ENCODE peak calls at places on chromosomes 5 and 9, in ten cellular contexts. One of them, this sample, is unnamed.

GRCh38 chr5:95861858-95862561 is 39.5 kb upstream of the GLRX start:
- DNase-seq in cardiac muscle cell: peak
- DNase-seq in fibroblast of pulmonary artery: peak
- DNase-seq in kidney: no peak
- DNase-seq in RWPE1: peak
- DNase-seq in dorsolateral prefrontal cortex: no peak
- DNase-seq in GM13976: no peak
- DNase-seq in brain microvascular endothelial cell: peak
- DNase-seq in nephron progenitor cell: no peak
- DNase-seq in heart right ventricle: no peak
- DNase-seq in this sample: peak

GRCh38 chr5:56648460-56649034 is 166.8 kb upstream of the MAP3K1 start:
- DNase-seq in fibroblast of pulmonary artery: no peak
- DNase-seq in heart right ventricle: no peak
- DNase-seq in GM13976: no peak
- DNase-seq in brain microvascular endothelial cell: no peak
- DNase-seq in cardiac muscle cell: no peak
- DNase-seq in nephron progenitor cell: no peak
- DNase-seq in dorsolateral prefrontal cortex: no peak
- DNase-seq in RWPE1: no peak
- DNase-seq in kidney: no peak
- DNase-seq in this sample: no peak

GRCh38 chr5:135874461-135874860 is 21.2 kb downstream of the IL9 start:
- DNase-seq in brain microvascular endothelial cell: no peak
- DNase-seq in GM13976: no peak
- DNase-seq in fibroblast of pulmonary artery: no peak
- DNase-seq in dorsolateral prefrontal cortex: no peak
- DNase-seq in cardiac muscle cell: no peak
- DNase-seq in nephron progenitor cell: no peak
- DNase-seq in kidney: no peak
- DNase-seq in heart right ventricle: no peak
- DNase-seq in RWPE1: no peak
- DNase-seq in this sample: no peak

GRCh38 chr5:131366428-131366827 is 102.6 kb downstream of the CDC42SE2 start:
- DNase-seq in kidney: no peak
- DNase-seq in nephron progenitor cell: no peak
- DNase-seq in RWPE1: no peak
- DNase-seq in brain microvascular endothelial cell: no peak
- DNase-seq in fibroblast of pulmonary artery: no peak
- DNase-seq in GM13976: no peak
- DNase-seq in heart right ventricle: no peak
- DNase-seq in cardiac muscle cell: no peak
- DNase-seq in dorsolateral prefrontal cortex: no peak
- DNase-seq in this sample: no peak

GRCh38 chr9:18662320-18662719 is 188.4 kb downstream of the ADAMTSL1 start:
- DNase-seq in heart right ventricle: no peak
- DNase-seq in nephron progenitor cell: no peak
- DNase-seq in dorsolateral prefrontal cortex: no peak
- DNase-seq in RWPE1: no peak
- DNase-seq in fibroblast of pulmonary artery: no peak
- DNase-seq in GM13976: no peak
- DNase-seq in brain microvascular endothelial cell: no peak
- DNase-seq in kidney: no peak
- DNase-seq in cardiac muscle cell: no peak
- DNase-seq in this sample: no peak

GRCh38 chr9:134556531-134557068 is 85.0 kb upstream of the COL5A1 start:
- DNase-seq in cardiac muscle cell: peak
- DNase-seq in kidney: peak
- DNase-seq in fibroblast of pulmonary artery: peak
- DNase-seq in nephron progenitor cell: no peak
- DNase-seq in RWPE1: no peak
- DNase-seq in dorsolateral prefrontal cortex: peak
- DNase-seq in GM13976: no peak
- DNase-seq in brain microvascular endothelial cell: no peak
- DNase-seq in heart right ventricle: no peak
- DNase-seq in this sample: no peak

GRCh38 chr5:96292582-96293247 is 140.3 kb downstream of the PCSK1 start:
- DNase-seq in heart right ventricle: no peak
- DNase-seq in cardiac muscle cell: peak
- DNase-seq in fibroblast of pulmonary artery: peak
- DNase-seq in GM13976: no peak
- DNase-seq in RWPE1: no peak
- DNase-seq in brain microvascular endothelial cell: no peak
- DNase-seq in nephron progenitor cell: no peak
- DNase-seq in kidney: no peak
- DNase-seq in dorsolateral prefrontal cortex: no peak
- DNase-seq in this sample: no peak

GRCh38 chr9:31089822-31090221 is 1294.6 kb upstream of the ACO1 start:
- DNase-seq in brain microvascular endothelial cell: peak
- DNase-seq in RWPE1: peak
- DNase-seq in nephron progenitor cell: no peak
- DNase-seq in kidney: no peak
- DNase-seq in GM13976: no peak
- DNase-seq in dorsolateral prefrontal cortex: no peak
- DNase-seq in heart right ventricle: no peak
- DNase-seq in fibroblast of pulmonary artery: peak
- DNase-seq in cardiac muscle cell: peak
- DNase-seq in this sample: no peak

GRCh38 chr5:162323471-162323870 is 255.9 kb downstream of the GABRG2 start:
- DNase-seq in GM13976: no peak
- DNase-seq in dorsolateral prefrontal cortex: no peak
- DNase-seq in fibroblast of pulmonary artery: no peak
- DNase-seq in heart right ventricle: no peak
- DNase-seq in RWPE1: no peak
- DNase-seq in cardiac muscle cell: no peak
- DNase-seq in brain microvascular endothelial cell: no peak
- DNase-seq in kidney: no peak
- DNase-seq in nephron progenitor cell: no peak
- DNase-seq in this sample: no peak

GRCh38 chr5:150653762-150654158 is 7.3 kb upstream of the MYOZ3 start:
- DNase-seq in heart right ventricle: no peak
- DNase-seq in brain microvascular endothelial cell: no peak
- DNase-seq in kidney: no peak
- DNase-seq in RWPE1: no peak
- DNase-seq in nephron progenitor cell: no peak
- DNase-seq in fibroblast of pulmonary artery: no peak
- DNase-seq in GM13976: no peak
- DNase-seq in cardiac muscle cell: no peak
- DNase-seq in dorsolateral prefrontal cortex: no peak
- DNase-seq in this sample: no peak

GRCh38 chr5:150651382-150651781 is 9.7 kb upstream of the MYOZ3 start:
- DNase-seq in fibroblast of pulmonary artery: no peak
- DNase-seq in brain microvascular endothelial cell: no peak
- DNase-seq in cardiac muscle cell: no peak
- DNase-seq in heart right ventricle: no peak
- DNase-seq in RWPE1: no peak
- DNase-seq in dorsolateral prefrontal cortex: no peak
- DNase-seq in kidney: no peak
- DNase-seq in nephron progenitor cell: no peak
- DNase-seq in GM13976: no peak
- DNase-seq in this sample: no peak

GRCh38 chr5:150651924-150652688 is 8.9 kb upstream of the MYOZ3 start:
- DNase-seq in brain microvascular endothelial cell: no peak
- DNase-seq in GM13976: no peak
- DNase-seq in fibroblast of pulmonary artery: no peak
- DNase-seq in kidney: peak
- DNase-seq in dorsolateral prefrontal cortex: no peak
- DNase-seq in heart right ventricle: no peak
- DNase-seq in RWPE1: no peak
- DNase-seq in nephron progenitor cell: no peak
- DNase-seq in cardiac muscle cell: no peak
- DNase-seq in this sample: no peak

GRCh38 chr5:150654181-150654580 is 6.9 kb upstream of the MYOZ3 start:
- DNase-seq in heart right ventricle: no peak
- DNase-seq in kidney: no peak
- DNase-seq in GM13976: no peak
- DNase-seq in nephron progenitor cell: no peak
- DNase-seq in RWPE1: no peak
- DNase-seq in dorsolateral prefrontal cortex: no peak
- DNase-seq in fibroblast of pulmonary artery: no peak
- DNase-seq in cardiac muscle cell: no peak
- DNase-seq in brain microvascular endothelial cell: no peak
- DNase-seq in this sample: no peak

GRCh38 chr5:150653145-150653761 is 7.8 kb upstream of the MYOZ3 start:
- DNase-seq in brain microvascular endothelial cell: no peak
- DNase-seq in dorsolateral prefrontal cortex: peak
- DNase-seq in heart right ventricle: no peak
- DNase-seq in GM13976: no peak
- DNase-seq in kidney: peak
- DNase-seq in cardiac muscle cell: peak
- DNase-seq in RWPE1: no peak
- DNase-seq in nephron progenitor cell: no peak
- DNase-seq in fibroblast of pulmonary artery: no peak
- DNase-seq in this sample: no peak
- TF ChIP-seq CTCF in brain microvascular endothelial cell: peak
- TF ChIP-seq CTCF in dorsolateral prefrontal cortex: no peak
- TF ChIP-seq CTCF in heart right ventricle: peak
- TF ChIP-seq CTCF in GM13976: no peak
- TF ChIP-seq CTCF in kidney: peak
- TF ChIP-seq CTCF in cardiac muscle cell: peak
- TF ChIP-seq CTCF in RWPE1: no peak
- TF ChIP-seq CTCF in nephron progenitor cell: no peak
- TF ChIP-seq CTCF in fibroblast of pulmonary artery: peak
- TF ChIP-seq CTCF in this sample: no peak

GRCh38 chr5:167030500-167031120 is 1260.8 kb upstream of the WWC1 start:
- DNase-seq in GM13976: peak
- DNase-seq in fibroblast of pulmonary artery: no peak
- DNase-seq in kidney: no peak
- DNase-seq in brain microvascular endothelial cell: no peak
- DNase-seq in heart right ventricle: no peak
- DNase-seq in RWPE1: no peak
- DNase-seq in cardiac muscle cell: peak
- DNase-seq in dorsolateral prefrontal cortex: no peak
- DNase-seq in nephron progenitor cell: peak
- DNase-seq in this sample: no peak
- TF ChIP-seq CTCF in GM13976: no peak
- TF ChIP-seq CTCF in fibroblast of pulmonary artery: peak
- TF ChIP-seq CTCF in kidney: peak
- TF ChIP-seq CTCF in brain microvascular endothelial cell: peak
- TF ChIP-seq CTCF in heart right ventricle: no peak
- TF ChIP-seq CTCF in RWPE1: no peak
- TF ChIP-seq CTCF in cardiac muscle cell: peak
- TF ChIP-seq CTCF in dorsolateral prefrontal cortex: peak
- TF ChIP-seq CTCF in nephron progenitor cell: peak
- TF ChIP-seq CTCF in this sample: no peak

DNA sequence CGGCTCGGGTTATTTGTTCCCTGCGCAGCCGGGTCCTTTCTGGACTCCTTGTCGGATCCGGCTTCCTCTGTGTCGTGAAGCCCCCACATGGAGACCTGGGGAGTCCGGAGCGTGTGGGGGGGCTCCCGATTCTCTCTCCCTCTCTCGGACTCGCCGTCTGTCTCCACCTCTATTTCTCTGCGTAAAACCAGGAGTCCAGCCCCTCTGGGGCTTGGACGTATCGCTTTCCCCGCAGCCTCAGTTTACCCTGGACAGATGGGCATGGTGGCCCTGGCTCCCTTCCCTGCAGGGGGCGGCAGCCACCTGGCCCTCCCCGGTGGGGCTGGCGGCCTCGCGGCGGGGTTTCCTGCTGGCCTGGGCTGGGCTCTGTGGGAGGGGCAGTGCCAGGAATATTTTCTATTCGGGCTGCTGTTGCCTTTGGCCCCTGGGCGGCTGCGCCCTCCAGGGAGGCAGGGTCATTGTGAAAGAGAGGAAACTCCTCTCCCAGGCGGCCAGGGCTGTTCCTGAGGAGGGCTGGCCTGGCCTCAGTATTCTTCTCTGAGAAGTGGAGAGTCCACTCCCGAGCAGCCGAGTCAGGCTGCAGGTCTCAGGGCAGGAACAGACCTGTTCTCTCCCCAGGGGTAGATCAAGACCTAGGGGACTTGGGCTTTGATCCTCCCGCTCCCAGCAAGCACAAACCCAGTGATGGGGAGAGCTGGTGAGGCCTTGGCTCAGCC is 665 bp downstream of the ASS1 start:
- DNase-seq in heart right ventricle: peak
- DNase-seq in fibroblast of pulmonary artery: peak
- DNase-seq in brain microvascular endothelial cell: no peak
- DNase-seq in cardiac muscle cell: peak
- DNase-seq in dorsolateral prefrontal cortex: no peak
- DNase-seq in RWPE1: peak
- DNase-seq in nephron progenitor cell: no peak
- DNase-seq in kidney: peak
- DNase-seq in GM13976: no peak
- DNase-seq in this sample: no peak
- TF ChIP-seq CTCF in heart right ventricle: peak
- TF ChIP-seq CTCF in fibroblast of pulmonary artery: no peak
- TF ChIP-seq CTCF in brain microvascular endothelial cell: no peak
- TF ChIP-seq CTCF in cardiac muscle cell: peak
- TF ChIP-seq CTCF in dorsolateral prefrontal cortex: no peak
- TF ChIP-seq CTCF in RWPE1: peak
- TF ChIP-seq CTCF in nephron progenitor cell: no peak
- TF ChIP-seq CTCF in kidney: no peak
- TF ChIP-seq CTCF in GM13976: no peak
- TF ChIP-seq CTCF in this sample: no peak

GRCh38 chr9:74804018-74804385 is 83.7 kb downstream of the TRPM6 start:
- DNase-seq in brain microvascular endothelial cell: no peak
- DNase-seq in kidney: no peak
- DNase-seq in cardiac muscle cell: no peak
- DNase-seq in fibroblast of pulmonary artery: no peak
- DNase-seq in heart right ventricle: no peak
- DNase-seq in nephron progenitor cell: no peak
- DNase-seq in RWPE1: peak
- DNase-seq in dorsolateral prefrontal cortex: no peak
- DNase-seq in GM13976: no peak
- DNase-seq in this sample: no peak

GRCh38 chr9:74803366-74804017 is 84.2 kb downstream of the TRPM6 start:
- DNase-seq in dorsolateral prefrontal cortex: no peak
- DNase-seq in GM13976: no peak
- DNase-seq in brain microvascular endothelial cell: no peak
- DNase-seq in nephron progenitor cell: no peak
- DNase-seq in cardiac muscle cell: no peak
- DNase-seq in fibroblast of pulmonary artery: no peak
- DNase-seq in RWPE1: peak
- DNase-seq in heart right ventricle: no peak
- DNase-seq in kidney: no peak
- DNase-seq in this sample: no peak

GRCh38 chr9:74795081-74795480 is 92.6 kb downstream of the TRPM6 start:
- DNase-seq in nephron progenitor cell: no peak
- DNase-seq in RWPE1: no peak
- DNase-seq in brain microvascular endothelial cell: no peak
- DNase-seq in fibroblast of pulmonary artery: no peak
- DNase-seq in dorsolateral prefrontal cortex: no peak
- DNase-seq in heart right ventricle: no peak
- DNase-seq in GM13976: no peak
- DNase-seq in kidney: no peak
- DNase-seq in cardiac muscle cell: no peak
- DNase-seq in this sample: no peak

GRCh38 chr9:74795803-74796202 is 91.9 kb downstream of the TRPM6 start:
- DNase-seq in cardiac muscle cell: no peak
- DNase-seq in RWPE1: no peak
- DNase-seq in dorsolateral prefrontal cortex: no peak
- DNase-seq in nephron progenitor cell: no peak
- DNase-seq in kidney: no peak
- DNase-seq in brain microvascular endothelial cell: no peak
- DNase-seq in heart right ventricle: no peak
- DNase-seq in GM13976: no peak
- DNase-seq in fibroblast of pulmonary artery: no peak
- DNase-seq in this sample: no peak

DNA sequence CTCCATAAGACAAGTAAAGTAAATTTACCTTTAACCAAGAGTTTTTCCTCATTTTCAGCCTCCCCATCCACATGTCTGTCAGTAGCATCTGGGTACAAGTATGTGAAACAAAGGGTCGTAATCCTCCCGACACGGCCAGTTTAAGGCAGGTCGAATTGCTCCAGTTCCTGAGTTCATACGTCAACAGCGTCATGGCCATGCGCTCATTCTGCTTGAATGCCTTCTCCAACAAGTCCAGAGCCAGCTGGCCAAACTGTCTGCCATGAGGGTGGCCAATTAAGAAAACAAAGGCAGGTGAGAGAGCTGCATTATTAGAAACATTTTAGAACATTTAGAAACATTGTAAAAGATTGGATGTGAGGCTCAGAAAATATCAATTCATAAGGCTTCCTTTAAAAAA is 87.5 kb downstream of the TRPM6 start:
- DNase-seq in RWPE1: no peak
- DNase-seq in cardiac muscle cell: no peak
- DNase-seq in GM13976: no peak
- DNase-seq in brain microvascular endothelial cell: no peak
- DNase-seq in heart right ventricle: no peak
- DNase-seq in fibroblast of pulmonary artery: no peak
- DNase-seq in kidney: no peak
- DNase-seq in nephron progenitor cell: peak
- DNase-seq in dorsolateral prefrontal cortex: no peak
- DNase-seq in this sample: no peak
- TF ChIP-seq CTCF in RWPE1: no peak
- TF ChIP-seq CTCF in cardiac muscle cell: no peak
- TF ChIP-seq CTCF in GM13976: no peak
- TF ChIP-seq CTCF in brain microvascular endothelial cell: no peak
- TF ChIP-seq CTCF in heart right ventricle: no peak
- TF ChIP-seq CTCF in fibroblast of pulmonary artery: no peak
- TF ChIP-seq CTCF in kidney: no peak
- TF ChIP-seq CTCF in nephron progenitor cell: no peak
- TF ChIP-seq CTCF in dorsolateral prefrontal cortex: no peak
- TF ChIP-seq CTCF in this sample: no peak

This sample was measured in CD8-positive, alpha-beta T cell.